ENCODE peak calls at places on chromosomes 16 and 17, in six cellular contexts. M, L, I, R, B and X are unnamed samples. For H3K9me3, the result is how much of the 10 kb centered on the place peaks cover.

GRCh38 chr17:78317817-78318400 is 42.0 kb downstream of the SOCS3 start:
- ATAC-seq in I (no peak), M (no peak), B (no peak), L (no peak), R (no peak), X (no peak)

GRCh38 chr16:61730997-61731396 is 305.2 kb downstream of the CDH8 start:
- ATAC-seq in L (no peak), M (no peak), I (no peak), R (no peak), B (no peak), X (no peak)

GRCh38 chr17:66549731-66550207 is 247.4 kb downstream of the PRKCA start:
- ATAC-seq in I (peak), M (peak), R (no peak), L (no peak), B (no peak), X (no peak)

GRCh38 chr16:10172848-10173655 is 9.2 kb downstream of the GRIN2A start:
- ATAC-seq in I (peak), R (peak), B (no peak), M (no peak), L (no peak), X (no peak)

GRCh38 chr17:15963670-15964110 is 18.8 kb downstream of the ADORA2B start:
- ATAC-seq in B (no peak), I (peak), L (no peak), R (no peak), M (peak), X (no peak)

GRCh38 chr16:22663389-22664064 is 150.4 kb upstream of the HS3ST2 start:
- ATAC-seq in L (no peak), M (no peak), R (no peak), B (peak), I (no peak), X (no peak)

GRCh38 chr16:72946474-72947194 is 101.3 kb downstream of the ZFHX3 start:
- ATAC-seq in L (no peak), B (peak), I (no peak), M (no peak), R (no peak), X (peak)

GRCh38 chr17:55500103-55500502 is 11.1 kb downstream of the SMIM36 start:
- ATAC-seq in L (no peak), I (peak), M (no peak), B (no peak), R (no peak), X (no peak)

GRCh38 chr17:71855000-71855399 is 265.8 kb upstream of the SOX9 start:
- ATAC-seq in B (no peak), I (no peak), L (no peak), M (no peak), R (no peak), X (no peak)

GRCh38 chr16:87936375-87937230 is at the start of gene CA5A:
- ATAC-seq in R (no peak), L (peak), B (no peak), I (no peak), M (no peak), X (no peak)

GRCh38 chr16:57023541-57024249 is 34.3 kb downstream of the NLRC5 start:
- ATAC-seq in B (no peak), I (no peak), L (no peak), R (peak), M (no peak), X (no peak)

GRCh38 chr17:78342438-78343098 is 17.3 kb downstream of the SOCS3 start:
- ATAC-seq in I (peak), B (peak), R (peak), L (peak), M (peak), X (peak)

GRCh38 chr17:3029213-3029913 is 34.0 kb downstream of the OR1D5 start:
- ATAC-seq in L (no peak), R (no peak), M (no peak), B (no peak), I (no peak), X (no peak)

GRCh38 chr16:29645699-29646187 is 17.3 kb upstream of the SPN start:
- ATAC-seq in L (peak), R (peak), I (peak), B (peak), M (peak), X (no peak)

GRCh38 chr17:7139400-7139799 is 24.8 kb upstream of the ASGR2 start:
- ATAC-seq in R (peak), L (no peak), B (no peak), I (no peak), M (no peak), X (no peak)

GRCh38 chr16:78738557-78738956 is 639.1 kb downstream of the WWOX start:
- ATAC-seq in M (no peak), L (no peak), R (no peak), B (no peak), I (no peak), X (no peak)

GRCh38 chr17:8681175-8681949 is 50.8 kb upstream of the MYH10 start:
- ATAC-seq in B (no peak), M (no peak), L (no peak), I (no peak), R (no peak), X (peak)

GRCh38 chr17:30336369-30337171 is 2.7 kb upstream of the TMIGD1 start:
- ATAC-seq in M (peak), R (peak), B (peak), I (peak), L (peak), X (no peak)

GRCh38 chr17:78879679-78880186 is 23.3 kb downstream of the CEP295NL start:
- ATAC-seq in B (no peak), L (no peak), M (no peak), I (no peak), R (no peak), X (peak)

GRCh38 chr16:48913384-48913783 is 303.4 kb upstream of the N4BP1 start:
- ATAC-seq in I (no peak), L (no peak), B (no peak), M (no peak), R (no peak), X (no peak)

GRCh38 chr16:67191995-67192681 is at the start of gene E2F4:
- ATAC-seq in B (peak), L (peak), M (peak), R (peak), I (peak), X (peak)

GRCh38 chr17:57953219-57953618 is 2.0 kb downstream of the CUEDC1 start:
- ATAC-seq in L (no peak), M (no peak), R (no peak), I (no peak), B (no peak), X (no peak)

GRCh38 chr17:44007346-44008204 is 3.2 kb downstream of the NAGS start:
- ATAC-seq in B (no peak), R (peak), M (no peak), L (no peak), I (peak), X (no peak)

GRCh38 chr16:49834496-49835009 is 21.4 kb downstream of the ZNF423 start:
- ATAC-seq in M (no peak), B (no peak), R (no peak), I (no peak), L (no peak), X (peak)

GRCh38 chr17:80845863-80846671 is 145.6 kb upstream of the CHMP6 start:
- ATAC-seq in I (no peak), R (peak), B (no peak), M (no peak), L (no peak), X (no peak)

GRCh38 chr17:80849119-80849518 is 142.5 kb upstream of the CHMP6 start:
- ATAC-seq in L (no peak), M (no peak), R (no peak), B (no peak), I (no peak), X (no peak)

GRCh38 chr17:80848449-80849102 is 143.1 kb upstream of the CHMP6 start:
- ATAC-seq in L (no peak), M (no peak), R (no peak), B (no peak), I (no peak), X (no peak)

GRCh38 chr17:80846932-80847331 is 144.7 kb upstream of the CHMP6 start:
- ATAC-seq in R (no peak), M (no peak), I (no peak), B (no peak), L (no peak), X (no peak)

GRCh38 chr17:80847506-80848230 is 144.0 kb upstream of the CHMP6 start:
- ATAC-seq in L (peak), B (no peak), M (no peak), R (no peak), I (no peak), X (no peak)
- H3K4me3 ChIP-seq in L (no peak), B (no peak), M (no peak), R (no peak), I (no peak), X (no peak)

DNA sequence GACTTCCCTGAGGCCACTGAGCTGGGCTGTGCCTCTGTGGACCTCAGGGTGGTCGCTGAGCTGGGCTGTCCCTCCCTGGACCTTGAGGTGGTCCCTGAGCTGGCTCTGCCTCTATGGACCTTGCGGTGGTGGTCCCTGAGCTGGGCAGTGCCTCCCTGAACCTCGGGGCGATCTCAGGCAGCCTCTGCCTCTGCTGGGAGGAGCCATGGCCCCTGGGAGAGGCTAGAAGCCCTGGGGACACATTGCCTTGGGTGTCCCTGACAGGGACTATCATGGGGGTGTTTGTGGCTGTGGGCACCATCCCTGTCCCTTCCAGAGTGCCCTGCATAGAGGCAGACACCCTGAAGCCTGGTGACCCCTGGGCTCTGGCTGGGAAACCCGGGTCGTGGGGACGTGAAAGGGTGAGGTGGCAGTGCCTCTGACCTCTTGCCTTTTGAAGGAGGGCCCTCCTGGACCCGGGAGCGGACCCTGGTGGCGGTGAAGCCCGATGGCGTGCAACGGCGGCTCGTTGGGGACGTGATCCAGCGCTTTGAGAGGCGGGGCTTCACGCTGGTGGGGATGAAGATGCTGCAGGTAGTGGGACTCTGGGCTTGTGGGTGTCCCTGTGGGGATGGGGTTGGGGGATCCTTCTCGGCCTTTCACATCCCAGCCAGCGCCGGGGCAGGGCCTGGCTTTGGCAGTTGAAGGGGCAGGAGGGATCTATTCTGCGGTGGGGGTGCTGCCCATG is 1.7 kb downstream of the NME4 start:
- ATAC-seq in I (peak), L (peak), M (no peak), R (no peak), B (no peak), X (no peak)
- TF ChIP-seq POLR2AphosphoS5 in I (peak), L (no peak), M (no peak), R (no peak), B (no peak), X (no peak)

GRCh38 chr16:60491258-60491657 is 1545.0 kb downstream of the CDH8 start:
- ATAC-seq in R (no peak), L (no peak), M (no peak), I (no peak), B (no peak), X (no peak)

DNA sequence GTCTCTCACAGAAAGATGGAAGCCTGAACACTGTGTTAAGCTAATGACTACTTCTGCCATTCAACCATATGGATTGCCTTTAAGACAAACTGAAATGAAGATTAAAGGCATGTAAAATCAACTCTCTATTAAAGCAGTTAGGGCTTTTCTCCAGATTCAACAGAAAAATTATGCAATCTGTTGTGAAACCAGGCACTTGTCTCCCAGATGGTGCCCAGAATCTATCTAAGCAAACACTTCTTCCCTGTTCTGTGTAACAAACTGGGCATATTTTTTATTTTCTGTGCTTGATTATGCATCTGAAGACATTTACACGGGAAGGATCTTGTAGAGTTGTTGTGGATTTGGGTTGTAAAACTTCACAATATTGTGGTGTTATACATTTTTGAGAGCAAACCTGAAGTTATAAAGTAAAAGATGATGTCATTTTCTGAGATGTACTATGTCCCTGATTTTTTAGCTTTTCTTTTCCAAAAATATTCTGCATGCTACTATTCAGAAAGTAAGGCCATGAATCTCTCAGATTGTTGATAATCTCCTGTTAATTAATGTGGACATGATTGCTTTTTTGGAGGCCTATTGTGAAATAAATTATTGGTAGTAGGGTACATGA is 1550.3 kb downstream of the CDH8 start:
- ATAC-seq in L (no peak), M (no peak), R (no peak), I (no peak), B (no peak), X (no peak)
- H3K9me3 ChIP-seq in L (under half), M (under half), R (under half), I (under half), B (under half), X (under half)

DNA sequence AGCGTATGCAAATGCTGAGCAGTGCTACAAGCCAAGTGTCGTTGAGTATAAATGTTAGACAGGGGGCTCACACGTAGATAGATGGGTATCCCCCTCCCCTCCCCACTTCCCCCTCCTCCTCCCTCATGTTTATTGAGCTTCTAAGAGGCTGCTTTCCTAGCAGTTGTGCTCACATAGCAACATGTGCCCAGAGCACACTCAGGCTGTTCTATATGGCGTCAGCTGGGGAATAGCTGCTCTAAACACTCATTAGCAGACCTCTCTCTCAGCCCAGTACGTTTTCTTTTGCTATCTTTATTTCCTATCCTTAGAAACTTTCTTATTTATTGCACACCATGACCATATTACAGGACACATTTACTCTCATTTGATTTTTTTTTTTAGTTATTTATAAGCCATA is 1.8 kb downstream of the KCNJ2 start:
- ATAC-seq in R (no peak), L (no peak), B (no peak), M (no peak), I (no peak), X (no peak)
- H3K4me3 ChIP-seq in R (no peak), L (no peak), B (no peak), M (no peak), I (no peak), X (peak)

GRCh38 chr17:80295146-80295545 is 34.5 kb downstream of the RNF213 start:
- ATAC-seq in B (no peak), R (no peak), L (no peak), I (no peak), M (no peak), X (no peak)
- TF ChIP-seq POLR2AphosphoS5 in B (no peak), R (no peak), L (no peak), I (no peak), M (no peak), X (no peak)

GRCh38 chr17:64188088-64188487 is 58.1 kb upstream of the ERN1 start:
- ATAC-seq in M (no peak), I (no peak), R (no peak), B (no peak), L (no peak), X (no peak)
- H3K9me3 ChIP-seq in M (under half), I (under half), R (under half), B (under half), L (under half), X (under half)

DNA sequence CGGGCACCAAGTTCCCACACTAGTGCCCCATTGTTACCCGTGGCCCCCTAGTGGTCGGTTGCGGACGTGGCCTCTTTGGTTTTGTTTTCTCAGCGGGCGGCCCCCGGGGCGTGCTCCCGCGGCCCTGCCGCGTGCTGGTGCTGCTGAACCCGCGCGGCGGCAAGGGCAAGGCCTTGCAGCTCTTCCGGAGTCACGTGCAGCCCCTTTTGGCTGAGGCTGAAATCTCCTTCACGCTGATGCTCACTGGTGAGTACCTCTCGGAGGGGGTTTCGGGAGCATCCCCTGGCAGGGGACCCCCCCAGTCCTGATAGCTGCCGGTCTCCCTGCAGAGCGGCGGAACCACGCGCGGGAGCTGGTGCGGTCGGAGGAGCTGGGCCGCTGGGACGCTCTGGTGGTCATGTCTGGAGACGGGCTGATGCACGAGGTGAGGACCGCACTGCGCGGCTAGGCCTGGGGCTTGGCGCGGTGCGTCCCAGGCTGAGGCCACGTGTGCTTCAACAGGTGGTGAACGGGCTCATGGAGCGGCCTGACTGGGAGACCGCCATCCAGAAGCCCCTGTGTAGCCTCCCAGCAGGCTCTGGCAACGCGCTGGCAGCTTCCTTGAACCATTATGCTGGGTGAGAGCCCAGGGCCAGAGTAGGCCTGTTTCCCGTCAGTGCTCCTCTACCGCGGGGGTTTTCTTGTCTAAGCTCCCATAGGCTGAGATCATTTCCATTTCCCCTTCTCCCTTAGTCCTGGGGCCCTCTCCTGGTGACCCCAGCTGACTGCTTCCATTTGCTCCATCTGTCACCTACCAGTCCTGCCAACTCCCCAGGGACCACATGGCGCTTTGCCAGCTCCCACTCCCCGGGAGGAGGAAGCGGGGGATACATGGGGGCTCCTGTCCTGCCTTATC is 1.7 kb downstream of the SPHK1 start:
- ATAC-seq in M (peak), R (peak), L (peak), I (peak), B (peak), X (peak)
- H3K4me3 ChIP-seq in M (peak), R (peak), L (peak), I (peak), B (no peak), X (peak)

DNA sequence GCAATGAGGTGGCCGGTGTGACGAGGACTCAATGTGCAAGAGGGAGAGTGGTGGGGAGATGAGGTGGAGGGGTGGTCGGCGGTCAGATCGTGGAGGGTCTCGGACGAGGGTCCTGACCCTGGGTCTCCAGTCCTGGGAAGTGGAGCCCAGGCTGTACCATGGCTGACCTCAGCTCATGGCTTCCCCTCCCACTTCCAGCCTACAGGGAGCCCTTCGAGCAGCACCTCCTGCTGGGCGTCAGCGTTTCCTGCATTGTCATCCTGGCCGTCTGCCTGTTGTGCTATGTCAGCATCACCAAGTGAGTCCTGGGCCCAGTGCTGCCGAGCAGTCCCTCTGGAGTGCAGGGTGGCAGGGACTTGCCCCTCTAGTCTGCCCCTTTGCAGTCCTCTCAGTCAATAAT is 41.8 kb downstream of the IL4R start:
- ATAC-seq in M (peak), I (peak), B (peak), R (peak), L (peak), X (peak)
- TF ChIP-seq POLR2AphosphoS5 in M (no peak), I (no peak), B (no peak), R (no peak), L (no peak), X (peak)

GRCh38 chr16:35194681-35195080 is 1735.3 kb downstream of the TP53TG3F start:
- ATAC-seq in M (no peak), R (no peak), I (no peak), L (no peak), B (no peak), X (no peak)
- H3K9me3 ChIP-seq in M (under half), R (under half), I (under half), L (under half), B (under half), X (under half)